ENCODE peak calls at places on chromosomes 12 and 14, in five cellular contexts. O is body of pancreas, P is trophoblast cell, K is cardiac muscle cell, R is adrenal gland. N is an unnamed sample.

GRCh38 chr12:65536876-65537661 is 258.6 kb downstream of the MSRB3 start:
- DNase-seq in R (peak; percentile 15), P (peak; percentile 23), O (peak; percentile 41), K (peak; percentile 99), N (no peak)

GRCh38 chr12:64582111-64582510 is 28.2 kb upstream of the RASSF3 start:
- DNase-seq in O (no peak), K (no peak), R (no peak), P (no peak), N (no peak)

GRCh38 chr12:119247007-119247719 is 68.4 kb downstream of the HSPB8 start:
- DNase-seq in R (no peak), K (no peak), P (no peak), O (no peak), N (no peak)

GRCh38 chr14:39897657-39898056 is 465.4 kb upstream of the FBXO33 start:
- DNase-seq in O (no peak), R (no peak), P (no peak), K (no peak), N (no peak)

GRCh38 chr14:54175298-54175942 is 218.8 kb upstream of the BMP4 start:
- DNase-seq in K (peak; percentile 82), P (peak; percentile 92), O (peak; percentile 69), R (peak; percentile 66), N (peak; percentile 85)

GRCh38 chr14:74429221-74429691 is 3.2 kb upstream of the SYNDIG1L start:
- DNase-seq in P (no peak), K (no peak), O (no peak), R (no peak), N (no peak)

GRCh38 chr14:100755649-100756048 is 29.0 kb downstream of the DLK1 start:
- DNase-seq in P (no peak), K (no peak), R (no peak), O (no peak), N (no peak)

GRCh38 chr12:106045251-106045674 is 93.5 kb downstream of the NUAK1 start:
- DNase-seq in K (no peak), R (no peak), O (no peak), P (peak; percentile 61), N (no peak)

GRCh38 chr14:53510281-53510912 is 357.3 kb upstream of the DDHD1 start:
- DNase-seq in O (no peak), R (no peak), P (no peak), K (no peak), N (no peak)

GRCh38 chr12:22678175-22678574 is 53.2 kb downstream of the ETNK1 start:
- DNase-seq in P (no peak), K (no peak), R (no peak), O (no peak), N (no peak)

GRCh38 chr12:85866929-85867776 is 6.9 kb upstream of the NTS start:
- DNase-seq in P (peak; percentile 70), K (peak; percentile 82), R (no peak), O (peak; percentile 61), N (peak; percentile 48)

GRCh38 chr12:98355322-98355721 is 160.1 kb upstream of the TMPO start:
- DNase-seq in K (peak; percentile 16), P (peak; percentile 66), O (no peak), R (no peak), N (no peak)

GRCh38 chr14:84482256-84483071 is 1047.5 kb upstream of the FLRT2 start:
- DNase-seq in O (no peak), K (peak; percentile 66), P (peak; percentile 2), R (no peak), N (no peak)

GRCh38 chr14:71437870-71438269 is 494.4 kb upstream of the RGS6 start:
- DNase-seq in O (no peak), R (no peak), K (no peak), P (no peak), N (no peak)

GRCh38 chr14:65438266-65438933 is 25.9 kb downstream of the FUT8 start:
- DNase-seq in K (no peak), R (no peak), P (no peak), O (no peak), N (no peak)
- H3K4me1 ChIP-seq in K (peaks cover 38% of the 10 kb centered on the region), R (no peaks in the 10 kb centered on the region), P (peaks cover 8% of the 10 kb centered on the region), O (peaks cover 5% of the 10 kb centered on the region), N (peaks cover 8% of the 10 kb centered on the region)

GRCh38 chr14:95097385-95097784 is 59.9 kb downstream of the DICER1 start:
- DNase-seq in P (no peak), O (no peak), R (no peak), K (peak; percentile 42), N (no peak)

GRCh38 chr14:95095991-95096390 is 61.3 kb downstream of the DICER1 start:
- DNase-seq in O (no peak), P (no peak), K (no peak), R (no peak), N (no peak)

GRCh38 chr14:95092723-95093122 is 64.6 kb downstream of the DICER1 start:
- DNase-seq in O (no peak), K (no peak), R (no peak), P (no peak), N (no peak)

GRCh38 chr14:95098984-95099599 is 58.2 kb downstream of the DICER1 start:
- DNase-seq in R (peak; percentile 40), O (peak; percentile 64), K (peak; percentile 79), P (peak; percentile 76), N (peak; percentile 79)

DNA sequence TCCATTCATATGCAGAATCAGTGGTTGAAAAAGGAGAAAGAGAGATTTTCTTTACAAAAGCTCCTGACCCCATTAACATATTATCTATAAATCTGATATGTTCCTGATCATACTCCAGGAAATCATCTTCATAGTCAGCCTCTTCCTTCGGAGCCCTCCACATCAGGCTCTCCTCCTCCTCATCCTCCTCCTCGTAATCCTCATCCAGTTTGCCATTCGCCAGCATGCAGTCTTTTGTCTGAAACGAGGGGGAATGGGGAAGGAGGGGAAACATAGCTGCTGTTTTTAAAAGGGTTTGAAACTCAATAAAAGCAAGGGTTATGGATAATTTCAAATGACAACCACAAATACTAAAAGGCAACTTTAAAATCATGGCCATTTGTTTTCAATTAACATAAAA is 60.9 kb downstream of the DICER1 start:
- DNase-seq in R (no peak), O (no peak), P (no peak), K (no peak), N (no peak)
- H3K36me3 ChIP-seq in R (peaks cover 46% of the 10 kb centered on the region), O (peaks cover 12% of the 10 kb centered on the region), P (peaks cover 26% of the 10 kb centered on the region), K (peaks cover 20% of the 10 kb centered on the region), N (no peaks in the 10 kb centered on the region)

DNA sequence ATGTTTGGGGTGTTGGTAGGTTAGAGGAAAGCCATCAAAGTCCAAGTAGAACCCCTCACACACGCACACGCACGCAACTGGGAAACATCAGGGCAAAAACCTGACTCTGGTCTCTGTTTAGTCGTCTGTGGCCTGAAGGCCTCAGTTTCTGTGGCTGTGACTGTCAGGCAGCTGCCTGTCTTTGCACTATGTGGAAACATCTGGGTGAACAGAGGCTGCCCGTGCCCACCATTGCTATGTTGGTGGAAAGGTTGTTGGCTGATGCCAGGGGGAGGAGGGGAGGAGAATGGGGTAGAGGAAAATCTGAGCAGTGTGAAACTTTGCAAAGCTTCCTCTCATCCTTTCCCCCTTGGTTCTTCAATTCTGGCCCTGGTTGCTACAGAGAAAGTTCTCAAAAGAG is 7.4 kb downstream of the HOXC10 start:
- DNase-seq in R (no peak), P (no peak), O (no peak), K (no peak), N (no peak)
- H3K4me3 ChIP-seq in R (no peak overlapping the region), P (no peak overlapping the region), O (no peak overlapping the region), K (no peak overlapping the region), N (no peak overlapping the region)

GRCh38 chr12:57461326-57461903 is 1.8 kb downstream of the GLI1 start:
- DNase-seq in O (no peak), R (peak; percentile 36), P (peak; percentile 38), K (peak; percentile 49), N (peak; percentile 87)

GRCh38 chr12:57459750-57460400 is at the start of gene GLI1:
- DNase-seq in O (no peak), P (no peak), K (no peak), R (no peak), N (peak; percentile 44)

GRCh38 chr12:57458665-57459054 is 925 bp upstream of the GLI1 start:
- DNase-seq in O (no peak), R (no peak), P (no peak), K (no peak), N (no peak)

GRCh38 chr12:57460457-57461325 is 1.1 kb downstream of the GLI1 start:
- DNase-seq in K (no peak), O (no peak), R (no peak), P (no peak), N (no peak)

DNA sequence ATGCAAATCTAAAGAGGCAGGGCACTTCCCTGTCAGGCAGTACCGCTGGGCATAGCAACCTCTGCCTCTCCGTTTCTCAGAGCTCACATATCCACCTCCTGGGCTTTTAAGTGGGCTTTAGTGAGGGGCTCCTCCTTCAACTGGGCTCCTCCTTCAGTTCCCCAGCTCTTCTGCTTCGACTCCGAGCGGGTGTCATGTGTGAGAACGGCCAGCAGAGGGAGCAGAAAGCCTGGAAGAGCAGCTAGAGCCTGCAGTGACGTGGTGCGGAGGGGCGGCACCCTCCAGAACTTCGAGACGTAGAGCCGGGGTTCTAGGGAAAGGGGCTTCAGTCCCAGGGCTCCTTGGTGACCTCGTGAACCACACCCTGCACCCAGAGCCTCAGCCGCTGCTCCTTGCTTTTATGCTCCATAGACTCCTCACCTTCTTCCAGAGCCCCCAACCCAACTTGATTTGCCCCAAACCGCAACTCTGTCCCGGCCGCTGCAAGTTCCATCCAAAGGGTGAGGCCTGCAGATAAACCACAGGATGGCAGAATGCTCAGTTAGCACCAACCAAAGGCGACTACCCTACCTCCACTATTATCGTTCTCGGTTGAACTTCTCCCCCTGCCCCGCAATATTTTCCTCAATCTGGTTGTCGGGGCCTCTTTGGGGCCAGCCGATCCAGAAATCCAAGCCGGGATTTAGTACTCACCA is 383 bp upstream of the GLI1 start:
- DNase-seq in P (peak; percentile 96), O (peak; percentile 94), K (peak; percentile 98), R (peak; percentile 90), N (peak; percentile 97)
- H3K4me1 ChIP-seq in P (peaks cover 8% of the 10 kb centered on the region), O (peaks cover 22% of the 10 kb centered on the region), K (peaks cover 13% of the 10 kb centered on the region), R (peaks cover 16% of the 10 kb centered on the region), N (peaks cover 23% of the 10 kb centered on the region)

GRCh38 chr14:103136388-103137271 is 13.4 kb downstream of the TNFAIP2 start:
- DNase-seq in O (no peak), P (peak; percentile 75), K (peak; percentile 42), R (peak; percentile 65), N (no peak)
- H3K36me3 ChIP-seq in O (peaks cover 3% of the 10 kb centered on the region), P (peaks cover 9% of the 10 kb centered on the region), K (no peaks in the 10 kb centered on the region), R (peaks cover 43% of the 10 kb centered on the region), N (no peaks in the 10 kb centered on the region)

GRCh38 chr14:22848391-22849164 is 12.2 kb downstream of the MMP14 start:
- DNase-seq in R (peak; percentile 61), P (no peak), K (peak; percentile 98), O (peak; percentile 40), N (peak; percentile 76)
- H3K4me3 ChIP-seq in R (no peak overlapping the region), P (no peak overlapping the region), K (no peak overlapping the region), O (no peak overlapping the region), N (no peak overlapping the region)